ENCODE peak calls at places on chromosomes 12 and 14, in nine cellular contexts. O is psoas muscle; H is heart right ventricle; Z is heart left ventricle; J is BJ; I is lung; L is fibroblast of lung; P is HL-60; E is CD8-positive, alpha-beta T cell. S is an unnamed sample.

GRCh38 chr14:69664865-69665526 is 53.6 kb downstream of the SUSD6 start:
- DNase-seq in O (no peak), H (no peak), Z (peak), J (no peak), I (no peak), L (no peak), P (no peak), E (no peak), S (no peak)

GRCh38 chr12:34405286-34406227 is 383.3 kb downstream of the ALG10 start:
- DNase-seq in O (peak), H (peak), Z (peak), J (no peak), I (peak), L (no peak), P (no peak), E (peak), S (no peak)

GRCh38 chr12:43579240-43579639 is 27.2 kb upstream of the ADAMTS20 start:
- DNase-seq in O (no peak), H (no peak), Z (no peak), J (no peak), I (no peak), L (no peak), P (no peak), E (no peak), S (peak)

GRCh38 chr12:51471465-51471864 is 46.8 kb downstream of the SLC4A8 start:
- DNase-seq in O (no peak), H (no peak), Z (no peak), J (no peak), I (no peak), L (no peak), P (no peak), E (no peak), S (no peak)

GRCh38 chr12:107660230-107660629 is 25.4 kb upstream of the PWP1 start:
- DNase-seq in O (no peak), H (no peak), Z (no peak), J (no peak), I (no peak), L (no peak), P (peak), E (no peak), S (no peak)

GRCh38 chr12:27906658-27907473 is 65.7 kb downstream of the PTHLH start:
- DNase-seq in O (no peak), H (no peak), Z (no peak), J (peak), I (no peak), L (no peak), P (no peak), E (no peak), S (peak)

GRCh38 chr12:108657130-108657745 is 23.5 kb upstream of the SELPLG start:
- DNase-seq in O (no peak), H (no peak), Z (no peak), J (no peak), I (no peak), L (no peak), P (no peak), E (no peak), S (no peak)

GRCh38 chr14:67335781-67336180 is 23.8 kb downstream of the ATP6V1D start:
- DNase-seq in O (no peak), H (no peak), Z (no peak), J (no peak), I (no peak), L (no peak), P (no peak), E (no peak), S (peak)

GRCh38 chr12:62103736-62104135 is 156.5 kb upstream of the USP15 start:
- DNase-seq in O (no peak), H (no peak), Z (no peak), J (no peak), I (no peak), L (no peak), P (no peak), E (no peak), S (no peak)

GRCh38 chr12:30484658-30485057 is 211.0 kb downstream of the IPO8 start:
- DNase-seq in O (no peak), H (no peak), Z (no peak), J (no peak), I (no peak), L (no peak), P (no peak), E (no peak), S (no peak)

GRCh38 chr14:60637490-60638452 is 11.5 kb downstream of the SIX1 start:
- DNase-seq in O (peak), H (no peak), Z (no peak), J (no peak), I (no peak), L (peak), P (no peak), E (no peak), S (peak)

GRCh38 chr14:55684956-55685584 is 105.1 kb downstream of the KTN1 start:
- DNase-seq in O (no peak), H (no peak), Z (no peak), J (no peak), I (no peak), L (no peak), P (no peak), E (no peak), S (no peak)

DNA sequence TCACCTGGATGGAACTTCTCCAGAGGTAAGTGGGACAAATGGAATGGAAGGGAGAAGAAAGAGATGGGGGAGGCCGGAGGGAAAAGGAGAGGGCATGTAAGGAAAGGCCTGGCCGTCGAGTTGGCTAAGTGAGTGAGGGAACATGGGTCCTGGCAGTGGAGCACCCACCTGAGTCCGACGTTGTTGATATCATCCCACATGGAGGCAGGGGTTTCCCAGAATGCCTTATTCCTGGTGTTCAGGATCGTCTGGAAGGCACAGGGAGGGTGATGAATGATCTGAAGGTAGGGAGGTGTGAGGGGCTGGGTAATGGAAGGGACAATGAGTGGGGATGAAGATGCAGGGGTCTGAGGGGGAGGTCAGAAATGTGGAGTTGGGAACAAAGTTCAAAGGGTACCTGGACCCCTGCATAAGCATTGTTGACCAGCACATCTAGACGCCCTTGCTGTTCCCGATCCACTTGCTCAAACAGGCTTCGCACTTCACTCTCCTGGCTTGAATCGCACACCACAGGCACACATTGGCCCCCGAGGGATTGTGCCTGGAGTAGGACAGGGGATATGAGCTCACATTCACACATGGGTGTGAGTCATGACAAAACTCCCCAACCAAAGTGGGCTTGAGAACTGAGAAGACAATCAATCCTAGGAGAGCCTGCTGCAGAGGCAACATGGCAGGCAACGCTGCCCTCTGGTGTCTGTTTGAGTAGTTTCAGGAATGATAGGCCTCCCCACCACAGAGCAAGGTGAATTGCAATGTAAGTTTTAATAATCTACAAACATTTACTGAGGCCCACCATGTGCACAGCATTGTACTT is 3.0 kb downstream of the DHRS1 start:
- DNase-seq in O (peak), H (peak), Z (peak), J (peak), I (peak), L (peak), P (peak), E (peak), S (peak)
- TF ChIP-seq CTCF in O (peak), H (peak), Z (peak), J (peak), I (peak), L (peak), P (peak), E (peak), S (peak)

GRCh38 chr14:64952598-64953309 is 10.2 kb upstream of the GPX2 start:
- DNase-seq in O (no peak), H (no peak), Z (no peak), J (no peak), I (no peak), L (no peak), P (no peak), E (no peak), S (peak)

GRCh38 chr14:64953310-64953654 is 10.7 kb upstream of the GPX2 start:
- DNase-seq in O (no peak), H (no peak), Z (no peak), J (no peak), I (no peak), L (no peak), P (no peak), E (no peak), S (no peak)

GRCh38 chr14:64950889-64951288 is 8.3 kb upstream of the GPX2 start:
- DNase-seq in O (peak), H (peak), Z (peak), J (no peak), I (no peak), L (no peak), P (no peak), E (no peak), S (no peak)

GRCh38 chr14:64951724-64952123 is 9.2 kb upstream of the GPX2 start:
- DNase-seq in O (peak), H (peak), Z (peak), J (no peak), I (no peak), L (no peak), P (no peak), E (no peak), S (no peak)

GRCh38 chr14:64951291-64951690 is 8.7 kb upstream of the GPX2 start:
- DNase-seq in O (no peak), H (no peak), Z (no peak), J (no peak), I (no peak), L (no peak), P (no peak), E (no peak), S (no peak)
- H3K4me3 ChIP-seq in O (peak), H (no peak), Z (no peak), J (no peak), I (no peak), L (no peak), P (no peak), E (no peak), S (no peak)

DNA sequence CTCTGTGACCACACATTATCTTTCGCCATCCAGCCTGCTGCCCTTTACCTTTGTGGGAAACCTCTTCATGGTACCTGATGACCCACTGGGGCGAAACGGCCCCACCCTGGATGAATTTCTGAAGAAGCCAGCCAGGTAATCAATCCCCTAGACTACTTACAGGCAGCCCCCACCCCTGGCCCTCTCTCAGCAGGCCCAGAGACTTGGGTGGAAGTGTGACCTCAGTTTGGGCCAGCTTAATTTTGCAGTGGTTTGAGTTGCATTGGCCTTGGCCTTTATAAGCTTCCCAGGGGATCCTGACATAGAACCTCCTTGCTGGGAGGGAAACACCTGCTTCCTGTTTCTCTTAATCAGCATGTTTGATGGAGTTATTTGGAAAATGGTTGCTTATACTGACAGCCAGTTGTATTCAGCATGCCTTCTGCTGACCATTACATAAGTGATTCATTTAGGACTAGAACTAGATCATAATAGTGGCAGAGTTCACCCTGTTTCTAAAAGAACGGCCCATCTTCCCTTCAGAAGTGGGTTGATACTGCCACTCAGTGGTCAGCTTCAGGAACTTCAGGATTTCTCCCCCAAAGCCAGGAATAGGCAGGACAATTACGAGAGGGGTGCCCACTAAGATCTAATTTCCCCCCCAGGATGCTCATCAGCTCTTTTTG is 6.1 kb downstream of the SDR39U1 start:
- DNase-seq in O (no peak), H (no peak), Z (no peak), J (no peak), I (no peak), L (peak), P (peak), E (peak), S (peak)
- TF ChIP-seq CTCF in O (peak), H (peak), Z (peak), J (peak), I (peak), L (peak), P (peak), E (peak), S (peak)

GRCh38 chr12:112937741-112938719 is at the start of gene OAS3:
- DNase-seq in O (peak), H (peak), Z (peak), J (peak), I (peak), L (peak), P (peak), E (peak), S (peak)

GRCh38 chr12:112938751-112939150 is 477 bp downstream of the OAS3 start:
- DNase-seq in O (no peak), H (no peak), Z (no peak), J (no peak), I (no peak), L (no peak), P (no peak), E (no peak), S (peak)

GRCh38 chr12:112941528-112942335 is 3.5 kb downstream of the OAS3 start:
- DNase-seq in O (no peak), H (no peak), Z (no peak), J (no peak), I (no peak), L (no peak), P (no peak), E (no peak), S (no peak)

GRCh38 chr12:112942572-112942971 is 4.3 kb downstream of the OAS3 start:
- DNase-seq in O (no peak), H (no peak), Z (no peak), J (no peak), I (no peak), L (no peak), P (no peak), E (no peak), S (no peak)

DNA sequence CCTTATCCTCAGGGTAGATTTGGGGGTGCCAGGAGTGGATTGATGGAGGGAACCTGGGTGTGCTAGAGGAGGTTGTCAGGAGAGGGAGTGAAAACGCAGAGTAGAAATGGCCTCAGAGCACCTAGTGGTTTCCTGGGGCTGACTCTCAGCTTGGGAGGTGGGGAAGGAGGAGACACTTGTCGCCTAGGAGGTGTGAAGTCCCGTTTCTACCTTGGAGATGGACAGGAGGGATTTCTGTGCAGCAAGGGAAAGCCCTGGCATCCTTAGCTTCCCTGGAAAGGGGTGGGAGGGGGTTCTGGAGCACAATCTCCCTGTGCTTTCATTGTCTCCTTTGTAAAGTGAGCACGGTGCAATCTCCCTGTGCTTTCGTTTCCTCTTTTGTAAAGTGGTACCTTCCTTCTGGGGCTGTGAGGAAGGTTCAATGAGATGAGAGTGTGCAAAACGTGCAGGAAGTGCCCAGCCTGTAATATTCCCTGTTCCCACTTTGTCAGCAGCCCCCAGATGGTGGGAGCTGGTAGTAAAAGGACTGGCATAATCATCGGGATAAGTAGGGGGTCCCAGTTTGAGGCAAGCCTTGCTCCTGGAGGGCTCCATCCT is 1.6 kb downstream of the OAS3 start:
- DNase-seq in O (no peak), H (no peak), Z (no peak), J (no peak), I (no peak), L (no peak), P (peak), E (no peak), S (no peak)
- H3K4me3 ChIP-seq in O (no peak), H (no peak), Z (peak), J (no peak), I (no peak), L (no peak), P (no peak), E (peak), S (no peak)

DNA sequence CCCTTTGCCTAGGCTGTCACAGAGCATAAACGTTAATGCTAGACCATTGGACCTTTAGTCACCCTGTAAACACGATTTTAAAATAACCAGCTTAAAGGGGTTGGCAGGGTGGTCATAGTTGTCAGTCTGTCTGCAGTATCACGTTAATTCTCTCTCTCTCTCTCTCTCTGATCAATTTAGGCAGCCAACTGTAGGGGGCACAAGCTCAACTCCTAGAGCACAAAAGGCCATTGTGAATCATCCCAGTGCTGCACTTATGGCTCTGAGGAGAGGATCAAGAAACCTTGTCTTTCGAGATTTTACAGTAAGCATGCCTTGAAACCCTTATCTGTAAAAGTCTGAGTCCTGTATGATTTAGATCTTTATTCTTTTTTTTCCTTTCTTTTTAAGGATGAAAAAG is 97.1 kb downstream of the SCAF11 start:
- DNase-seq in O (no peak), H (no peak), Z (no peak), J (no peak), I (no peak), L (no peak), P (no peak), E (no peak), S (peak)
- TF ChIP-seq CTCF in O (no peak), H (no peak), Z (no peak), J (peak), I (no peak), L (peak), P (no peak), E (no peak), S (peak)

DNA sequence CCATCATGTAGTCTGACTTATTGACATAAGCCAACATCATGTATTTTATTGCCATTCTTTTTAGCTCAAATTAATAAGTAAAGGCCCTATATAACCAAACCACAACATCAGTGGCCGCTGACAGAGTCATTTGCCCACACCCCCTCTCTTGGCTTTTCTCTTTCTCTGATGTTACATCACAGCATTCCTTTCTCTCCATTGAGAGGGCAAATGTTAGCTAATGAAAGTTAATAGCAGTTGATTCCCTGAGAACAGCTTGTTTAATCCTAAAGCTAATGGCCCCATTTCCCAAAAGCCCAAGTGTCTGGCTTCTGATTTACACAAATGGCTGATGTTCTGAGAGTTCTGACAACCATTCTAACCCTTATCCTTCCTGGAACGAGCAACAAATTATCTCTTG is 308.8 kb downstream of the SNAPC1 start:
- DNase-seq in O (no peak), H (no peak), Z (no peak), J (no peak), I (no peak), L (no peak), P (no peak), E (no peak), S (no peak)
- H3K4me3 ChIP-seq in O (no peak), H (no peak), Z (no peak), J (no peak), I (no peak), L (no peak), P (no peak), E (no peak), S (no peak)

GRCh38 chr12:77617818-77618217 is 212.9 kb upstream of the NAV3 start:
- DNase-seq in O (no peak), H (no peak), Z (no peak), J (no peak), I (no peak), L (no peak), P (no peak), E (no peak), S (no peak)

GRCh38 chr12:77615331-77615730 is 215.4 kb upstream of the NAV3 start:
- DNase-seq in O (no peak), H (no peak), Z (no peak), J (no peak), I (no peak), L (no peak), P (no peak), E (no peak), S (peak)
- TF ChIP-seq CTCF in O (no peak), H (no peak), Z (no peak), J (peak), I (no peak), L (no peak), P (no peak), E (no peak), S (peak)

GRCh38 chr12:52692253-52692652 is 11.1 kb downstream of the KRT77 start:
- DNase-seq in O (no peak), H (no peak), Z (no peak), J (no peak), I (no peak), L (no peak), P (no peak), E (no peak), S (no peak)
- H3K4me3 ChIP-seq in O (no peak), H (no peak), Z (no peak), J (no peak), I (no peak), L (no peak), P (no peak), E (no peak), S (no peak)

S was measured in choroid plexus epithelial cell.